ENCODE peak calls at places on chromosome 1, in nine cellular contexts. B is mucosa of descending colon, R is heart right ventricle, M is sigmoid colon, Z is mesothelial cell of epicardium, N is brain microvascular endothelial cell, V is OCI-LY7, I is HFF-Myc, S is fibroblast of mammary gland. K is an unnamed sample.

GRCh38 chr1:28200234-28200873 is 23.9 kb upstream of the PTAFR start:
- DNase-seq in B (no peak), R (no peak), M (no peak), Z (no peak), N (no peak), V (no peak), I (no peak), S (no peak), K (no peak)

GRCh38 chr1:10519016-10519417 is 44.3 kb downstream of the PEX14 start:
- DNase-seq in B (no peak), R (no peak), M (peak), Z (no peak), N (no peak), V (no peak), I (no peak), S (no peak), K (no peak)

GRCh38 chr1:238767321-238767720 is 619.0 kb upstream of the CHRM3 start:
- DNase-seq in B (no peak), R (no peak), M (no peak), Z (no peak), N (no peak), V (no peak), I (no peak), S (no peak), K (peak)

GRCh38 chr1:89360716-89361115 is 3.1 kb upstream of the GBP6 start:
- DNase-seq in B (no peak), R (no peak), M (no peak), Z (no peak), N (no peak), V (no peak), I (no peak), S (no peak), K (no peak)

GRCh38 chr1:58883037-58883887 is 99.4 kb upstream of the JUN start:
- DNase-seq in B (peak), R (peak), M (peak), Z (no peak), N (peak), V (no peak), I (peak), S (peak), K (peak)

GRCh38 chr1:205948000-205948399 is 4.7 kb upstream of the SLC26A9 start:
- DNase-seq in B (no peak), R (no peak), M (no peak), Z (no peak), N (no peak), V (peak), I (no peak), S (no peak), K (no peak)

GRCh38 chr1:80047791-80048190 is 1041.3 kb upstream of the ADGRL4 start:
- DNase-seq in B (no peak), R (no peak), M (no peak), Z (no peak), N (peak), V (no peak), I (no peak), S (peak), K (no peak)

GRCh38 chr1:27528701-27529637 is 39.0 kb upstream of the WASF2 start:
- DNase-seq in B (peak), R (peak), M (peak), Z (peak), N (no peak), V (no peak), I (no peak), S (peak), K (peak)

GRCh38 chr1:162612606-162613400 is 19.5 kb upstream of the DDR2 start:
- DNase-seq in B (no peak), R (no peak), M (peak), Z (no peak), N (no peak), V (no peak), I (no peak), S (peak), K (no peak)

GRCh38 chr1:28642056-28642846 is 616 bp downstream of the TAF12 start:
- DNase-seq in B (no peak), R (no peak), M (no peak), Z (no peak), N (no peak), V (peak), I (no peak), S (peak), K (no peak)

GRCh38 chr1:190084552-190084951 is 393.1 kb downstream of the BRINP3 start:
- DNase-seq in B (no peak), R (no peak), M (no peak), Z (no peak), N (no peak), V (peak), I (no peak), S (no peak), K (no peak)
- TF ChIP-seq CTCF in B (no peak), R (no peak), M (no peak), Z (peak), N (peak), V (peak), I (peak), S (no peak), K (no peak)

GRCh38 chr1:3625151-3625907 is 514 bp downstream of the TPRG1L start:
- DNase-seq in B (peak), R (peak), M (peak), Z (no peak), N (peak), V (no peak), I (no peak), S (peak), K (no peak)
- TF ChIP-seq CTCF in B (no peak), R (no peak), M (no peak), Z (no peak), N (no peak), V (no peak), I (no peak), S (no peak), K (no peak)

GRCh38 chr1:2837316-2837715 is 35.8 kb upstream of the TTC34 start:
- DNase-seq in B (peak), R (no peak), M (no peak), Z (no peak), N (no peak), V (no peak), I (no peak), S (no peak), K (no peak)

GRCh38 chr1:2837823-2838222 is 36.3 kb upstream of the TTC34 start:
- DNase-seq in B (no peak), R (no peak), M (no peak), Z (no peak), N (no peak), V (no peak), I (no peak), S (no peak), K (no peak)

GRCh38 chr1:2835650-2836159 is 34.2 kb upstream of the TTC34 start:
- DNase-seq in B (peak), R (no peak), M (no peak), Z (no peak), N (no peak), V (no peak), I (no peak), S (no peak), K (no peak)

GRCh38 chr1:2836333-2836970 is 35.0 kb upstream of the TTC34 start:
- DNase-seq in B (no peak), R (no peak), M (no peak), Z (no peak), N (no peak), V (no peak), I (no peak), S (no peak), K (no peak)

DNA sequence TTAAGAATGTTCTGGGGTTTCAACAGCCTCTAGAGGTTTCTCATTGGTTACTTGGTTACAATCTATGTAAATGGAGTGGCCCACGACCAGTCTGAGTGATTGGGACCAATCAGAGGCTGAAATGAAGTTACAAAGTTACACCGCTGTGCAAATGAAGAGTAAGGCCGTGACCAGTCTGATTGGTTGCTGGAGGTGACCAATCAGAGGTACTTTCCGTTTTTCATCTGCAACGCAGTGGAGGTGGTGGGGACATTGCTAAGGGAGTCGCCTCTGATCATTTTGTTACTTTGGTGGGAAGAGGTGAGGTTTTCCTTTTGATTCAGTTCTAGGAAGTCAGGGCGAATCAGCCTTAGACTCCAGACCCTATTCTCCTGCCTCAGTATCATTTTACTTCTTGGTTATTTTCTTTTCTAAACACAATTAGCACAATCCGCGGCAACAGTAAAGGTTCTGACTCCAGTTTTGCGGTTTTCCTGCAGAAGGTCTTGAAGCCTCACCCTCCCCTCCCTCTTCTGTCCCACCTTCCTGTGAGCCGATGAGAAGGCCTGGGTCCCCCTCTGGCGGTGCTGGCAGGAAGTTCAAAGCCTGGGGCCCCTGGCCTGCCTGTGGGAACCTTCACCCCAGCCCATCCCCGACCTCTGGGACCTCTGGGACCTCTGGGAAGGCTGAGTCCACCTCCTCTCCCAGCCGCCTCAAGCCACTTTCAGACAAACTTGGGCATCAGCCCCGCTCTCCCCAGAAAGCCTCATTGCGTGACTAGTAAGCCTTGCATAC is 38.7 kb upstream of the TTC34 start:
- DNase-seq in B (peak), R (no peak), M (no peak), Z (no peak), N (no peak), V (no peak), I (no peak), S (no peak), K (no peak)
- TF ChIP-seq CTCF in B (no peak), R (no peak), M (no peak), Z (no peak), N (no peak), V (peak), I (no peak), S (no peak), K (no peak)

DNA sequence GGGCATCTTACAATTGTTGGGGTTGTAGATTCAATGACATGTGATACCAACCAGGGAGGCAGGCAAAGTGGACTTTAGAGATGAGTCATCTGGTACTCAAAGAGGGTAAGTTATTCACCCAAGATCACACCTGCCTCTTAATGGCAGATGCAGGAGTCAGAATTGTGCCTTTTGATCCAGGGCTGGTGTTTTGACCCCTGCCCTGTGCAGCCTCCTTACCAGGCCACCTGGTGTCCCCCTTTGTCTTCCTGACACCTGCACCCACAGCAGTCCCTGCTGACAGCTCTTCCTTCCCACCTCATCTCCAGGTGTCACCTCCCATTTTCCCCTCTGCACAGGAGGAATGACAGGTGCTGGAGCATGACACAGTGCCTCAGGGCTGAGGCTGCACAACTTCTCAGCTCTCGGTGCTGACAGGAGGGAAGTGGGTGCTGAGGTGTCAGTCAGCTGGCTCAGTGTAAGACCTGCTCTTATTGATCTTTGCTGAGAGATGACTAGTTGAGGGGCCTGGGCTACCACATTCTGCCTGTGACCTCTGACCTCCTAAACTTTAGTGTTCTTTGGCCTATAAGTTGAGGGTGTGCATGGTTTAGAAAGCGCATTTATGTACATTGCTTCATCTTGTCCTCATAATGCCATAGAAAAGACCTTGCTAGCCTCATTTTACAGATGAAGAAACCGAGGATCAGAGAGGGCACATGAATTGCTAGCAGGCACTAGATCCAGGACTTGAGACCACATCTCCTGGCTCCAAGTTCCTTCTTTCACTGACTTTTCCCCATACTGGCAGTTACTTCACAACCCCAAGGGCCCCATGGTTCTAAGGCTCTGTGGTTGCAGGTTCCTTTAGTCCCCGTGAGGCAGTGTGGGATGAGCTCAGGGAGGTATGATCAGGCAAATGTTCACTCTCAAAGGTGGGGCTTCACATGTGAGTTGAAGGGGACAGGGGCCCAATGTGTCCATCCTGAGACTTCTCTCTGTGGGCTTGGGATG is 31.3 kb downstream of the CACNA1E start:
- DNase-seq in B (no peak), R (no peak), M (no peak), Z (no peak), N (no peak), V (no peak), I (no peak), S (no peak), K (no peak)
- TF ChIP-seq CTCF in B (no peak), R (no peak), M (no peak), Z (no peak), N (no peak), V (no peak), I (no peak), S (no peak), K (no peak)

GRCh38 chr1:56964349-56964748 is 1.5 kb downstream of the C8B start:
- DNase-seq in B (no peak), R (no peak), M (no peak), Z (no peak), N (no peak), V (no peak), I (no peak), S (no peak), K (no peak)
- TF ChIP-seq CTCF in B (no peak), R (no peak), M (no peak), Z (no peak), N (no peak), V (no peak), I (no peak), S (no peak), K (no peak)

DNA sequence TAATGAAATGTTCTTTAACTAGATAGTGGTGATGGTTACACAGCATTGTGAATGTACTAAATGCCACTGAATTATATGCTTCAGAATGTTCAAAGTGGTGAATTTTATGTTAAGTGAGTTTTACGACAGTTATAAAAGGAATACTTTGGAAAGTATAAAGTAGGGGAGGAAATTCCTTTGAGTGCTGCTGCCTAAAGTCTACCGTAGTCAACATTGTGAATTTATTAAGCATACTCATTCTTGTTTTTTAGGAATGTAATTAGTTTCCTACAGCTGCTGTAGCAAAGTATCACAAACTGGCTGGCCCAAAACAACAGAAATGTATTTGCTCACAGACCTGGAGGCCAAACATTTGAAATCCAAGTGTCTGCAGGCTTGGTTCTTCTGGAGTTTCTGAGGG is 73.0 kb downstream of the SWT1 start:
- DNase-seq in B (no peak), R (no peak), M (no peak), Z (no peak), N (no peak), V (no peak), I (no peak), S (no peak), K (no peak)
- TF ChIP-seq CTCF in B (no peak), R (no peak), M (no peak), Z (no peak), N (no peak), V (no peak), I (no peak), S (no peak), K (no peak)